ENCODE peak calls at places on chromosomes 6 and 20, in five cellular contexts. A is adrenal gland, L is breast epithelium, Z is upper lobe of right lung, P is mucosa of descending colon. T is an unnamed sample. For H3K4me1, the result is how much of the 10 kb centered on the place peaks cover.

GRCh38 chr6:5905431-5906339 is 101.0 kb downstream of the NRN1 start:
- DNase-seq in P (peak), L (peak), A (peak), Z (no peak), T (no peak)

GRCh38 chr6:1815827-1816452 is 206.2 kb downstream of the FOXC1 start:
- DNase-seq in P (no peak), Z (no peak), A (no peak), L (no peak), T (no peak)

GRCh38 chr6:105192707-105193465 is 13.1 kb upstream of the POPDC3 start:
- DNase-seq in Z (no peak), P (no peak), L (no peak), A (no peak), T (no peak)

GRCh38 chr20:62233684-62234083 is 4.6 kb upstream of the OSBPL2 start:
- DNase-seq in L (no peak), P (no peak), Z (no peak), A (no peak), T (no peak)

GRCh38 chr20:44335675-44336074 is 1.2 kb upstream of the R3HDML start:
- DNase-seq in P (no peak), A (no peak), L (no peak), Z (peak), T (no peak)

GRCh38 chr6:106244521-106244920 is 81.0 kb downstream of the ATG5 start:
- DNase-seq in P (no peak), A (no peak), L (no peak), Z (no peak), T (no peak)

GRCh38 chr6:747006-747405 is 54.1 kb upstream of the EXOC2 start:
- DNase-seq in Z (no peak), L (no peak), A (no peak), P (no peak), T (no peak)

GRCh38 chr6:89575562-89575960 is 63.0 kb downstream of the LYRM2 start:
- DNase-seq in P (no peak), A (no peak), L (no peak), Z (no peak), T (no peak)

GRCh38 chr6:7262746-7263335 is 50.2 kb downstream of the SSR1 start:
- DNase-seq in L (no peak), P (no peak), A (peak), Z (no peak), T (no peak)

GRCh38 chr20:12166053-12166717 is 248.5 kb downstream of the BTBD3 start:
- DNase-seq in A (peak), Z (no peak), L (peak), P (no peak), T (no peak)

GRCh38 chr6:152124432-152125074 is 317.1 kb downstream of the ESR1 start:
- DNase-seq in Z (no peak), P (no peak), A (no peak), L (no peak), T (peak)

GRCh38 chr20:64069614-64070243 is 6.7 kb downstream of the TCEA2 start:
- DNase-seq in L (no peak), P (no peak), Z (no peak), A (no peak), T (no peak)

GRCh38 chr20:20009784-20010253 is 7.3 kb upstream of the NAA20 start:
- DNase-seq in A (no peak), Z (no peak), P (no peak), L (no peak), T (no peak)

GRCh38 chr6:1062786-1063545 is 248.9 kb upstream of the FOXQ1 start:
- DNase-seq in Z (no peak), L (no peak), P (no peak), A (no peak), T (no peak)

GRCh38 chr20:23159256-23159922 is 73.3 kb upstream of the CD93 start:
- DNase-seq in P (no peak), Z (no peak), L (no peak), A (no peak), T (no peak)

GRCh38 chr6:20159781-20160540 is 52.3 kb downstream of the MBOAT1 start:
- DNase-seq in Z (no peak), P (no peak), A (no peak), L (no peak), T (no peak)

GRCh38 chr6:22043284-22043962 is 253.4 kb downstream of the PRL start:
- DNase-seq in Z (no peak), A (peak), L (no peak), P (no peak), T (no peak)

DNA sequence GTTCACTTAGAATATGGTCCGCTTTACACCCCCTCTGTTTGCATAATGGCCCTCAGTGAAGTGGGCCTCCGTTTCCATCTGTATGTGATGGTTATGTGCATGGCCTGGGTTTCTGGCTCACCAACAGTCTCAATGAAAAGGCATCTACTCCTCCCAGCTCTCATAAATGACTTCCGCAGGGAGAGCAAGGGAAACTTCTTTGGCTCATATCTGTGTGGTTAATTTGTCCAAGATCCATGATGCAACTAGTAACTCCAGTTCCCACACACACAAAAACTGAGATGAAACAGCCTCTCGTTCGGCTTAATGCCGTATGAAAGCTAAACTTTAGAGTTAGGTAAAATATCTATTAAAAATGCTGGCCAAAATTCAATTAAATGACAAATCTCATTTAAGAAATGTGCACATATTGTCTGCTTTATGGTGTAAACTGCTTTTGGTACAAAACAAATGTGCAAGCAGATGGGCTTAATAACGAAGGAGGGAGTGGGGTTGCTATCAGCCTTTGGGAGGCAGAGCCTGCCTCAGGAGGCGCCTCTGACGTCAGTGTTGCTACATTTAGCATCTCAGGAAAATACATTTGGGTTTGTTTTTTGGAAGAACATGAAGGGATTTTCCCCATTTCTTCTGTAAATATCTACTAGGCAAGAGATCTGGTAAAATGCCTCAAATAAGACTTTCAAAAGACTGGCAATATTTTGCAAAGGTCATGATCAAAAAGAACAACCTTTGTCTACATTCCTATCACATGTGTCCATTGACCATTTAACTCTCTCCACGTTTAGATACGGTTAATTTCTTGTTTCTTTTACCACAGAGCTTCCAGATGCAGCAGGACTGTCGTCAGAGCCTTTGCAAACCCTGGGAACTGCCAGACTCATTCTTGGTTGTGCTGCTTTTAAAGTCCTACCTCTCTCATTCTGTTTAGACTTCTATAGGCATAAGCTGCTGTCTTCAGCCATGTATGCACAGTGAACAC is 96.8 kb downstream of the ARMC2 start:
- DNase-seq in L (no peak), P (no peak), Z (no peak), A (peak), T (peak)
- H3K4me1 ChIP-seq in L (under half), P (under half), Z (half or more), A (half or more), T (under half)

DNA sequence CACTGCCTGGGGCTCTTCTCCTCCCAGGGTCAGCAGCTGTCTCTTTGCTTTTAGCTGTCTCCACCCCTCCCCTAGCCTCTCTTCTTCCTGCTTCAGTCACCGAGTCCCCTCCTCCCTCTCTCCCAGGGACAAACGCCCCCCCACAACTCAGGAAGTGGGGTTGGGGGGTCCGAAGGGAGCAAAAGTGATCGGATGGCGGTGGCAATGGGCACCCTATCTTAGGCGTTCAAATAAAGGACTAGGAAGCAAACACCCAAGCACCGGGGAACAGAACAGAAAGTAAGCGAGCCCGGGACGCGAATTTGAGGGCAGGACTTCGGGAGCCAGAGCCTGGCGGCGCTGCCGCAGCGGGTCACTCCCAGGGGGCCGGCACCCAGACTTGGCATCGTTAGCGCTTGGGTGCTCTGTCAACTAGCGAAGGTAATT is 951 bp upstream of the ITPR3 start:
- DNase-seq in Z (peak), L (no peak), A (peak), P (peak), T (peak)
- H3K4me1 ChIP-seq in Z (under half), L (under half), A (under half), P (under half), T (under half)

DNA sequence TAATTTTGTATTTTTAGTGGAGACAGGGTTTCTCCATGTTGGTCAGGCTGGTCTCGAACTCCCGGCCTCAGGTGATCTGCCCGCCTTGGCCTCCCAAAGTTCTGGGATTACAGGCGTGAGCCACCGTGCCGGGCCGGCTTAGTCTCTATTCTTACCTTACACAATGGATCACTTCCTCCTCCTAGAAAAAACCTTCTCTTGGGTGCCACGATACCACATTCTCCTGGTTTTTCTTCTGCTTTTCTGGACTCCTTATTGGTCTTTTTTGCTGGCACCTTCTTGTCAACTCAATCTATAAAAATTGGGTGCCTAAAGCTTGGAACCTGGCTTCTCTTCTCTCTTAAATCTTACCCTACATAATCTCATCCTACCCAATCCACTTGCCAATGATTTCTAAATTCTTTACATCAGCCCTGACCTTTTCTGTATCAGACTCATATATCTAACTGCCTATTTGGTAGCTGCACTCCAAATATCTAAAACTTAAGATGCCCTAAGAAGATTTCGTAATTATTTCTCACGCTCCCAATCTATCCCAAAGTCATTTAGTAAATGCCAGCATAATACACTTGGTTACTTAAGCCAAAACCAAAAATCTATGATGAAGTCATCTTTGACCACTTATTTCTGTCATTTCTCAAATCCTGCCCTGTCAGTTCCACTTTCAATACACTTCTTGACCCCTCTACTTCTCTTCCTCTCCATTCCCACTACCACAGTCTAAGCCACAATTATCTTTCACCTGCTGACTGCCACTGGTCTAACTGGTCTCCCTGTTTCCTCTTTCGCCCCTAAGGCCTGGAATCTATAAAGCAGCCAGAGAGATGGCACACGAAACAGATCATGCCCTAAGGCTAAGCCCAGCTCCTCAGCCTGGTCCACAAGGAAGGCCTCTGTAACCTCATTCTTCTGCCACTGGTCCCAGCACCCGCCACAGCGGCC is 43.2 kb downstream of the ELMO2 start:
- DNase-seq in Z (no peak), P (no peak), L (no peak), A (no peak), T (no peak)
- H3K4me1 ChIP-seq in Z (under half), P (under half), L (under half), A (under half), T (under half)

GRCh38 chr6:46044876-46045617 is 29.4 kb upstream of the CLIC5 start:
- DNase-seq in Z (no peak), L (peak), P (no peak), A (peak), T (no peak)

GRCh38 chr6:46042355-46042999 is 26.8 kb upstream of the CLIC5 start:
- DNase-seq in Z (no peak), P (peak), L (no peak), A (peak), T (no peak)

GRCh38 chr6:46048646-46049297 is 33.1 kb upstream of the CLIC5 start:
- DNase-seq in L (no peak), A (no peak), P (no peak), Z (no peak), T (no peak)

GRCh38 chr6:46050845-46051405 is 35.3 kb upstream of the CLIC5 start:
- DNase-seq in A (no peak), Z (no peak), L (no peak), P (no peak), T (no peak)

GRCh38 chr6:46046558-46047169 is 31.0 kb upstream of the CLIC5 start:
- DNase-seq in Z (no peak), L (no peak), A (no peak), P (no peak), T (no peak)
- H3K4me1 ChIP-seq in Z (under half), L (under half), A (under half), P (under half), T (under half)

DNA sequence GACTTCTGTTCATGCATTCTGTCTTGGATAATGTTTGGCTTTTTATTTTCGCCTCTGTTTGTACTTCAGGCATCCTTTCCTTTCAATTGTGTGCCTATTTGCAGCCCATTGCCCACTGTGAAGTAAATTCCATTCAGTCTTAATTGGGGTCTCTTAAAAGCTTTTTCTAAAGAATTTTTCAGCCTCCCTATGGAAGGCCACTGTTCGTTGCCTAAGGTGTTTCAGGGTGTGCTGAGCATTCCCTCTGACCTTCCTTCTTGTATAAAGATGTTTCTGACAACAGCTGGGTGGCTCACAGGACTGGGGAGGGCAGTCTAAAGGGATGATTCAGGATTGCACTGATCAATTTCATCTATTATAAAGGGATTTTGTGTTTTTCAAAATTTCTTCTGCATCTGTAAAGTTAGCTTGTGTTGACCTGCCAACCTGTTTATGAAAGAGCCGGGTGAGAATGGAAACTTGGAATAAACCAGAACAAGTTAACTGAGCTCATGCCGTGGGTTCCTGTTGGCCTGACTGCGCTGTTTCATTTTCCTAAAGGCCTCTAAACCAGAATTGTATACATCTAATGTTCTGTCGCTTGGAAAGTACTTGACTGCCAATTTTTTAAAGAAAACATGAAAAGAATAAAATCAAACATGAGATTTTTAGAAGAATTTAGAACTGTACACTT is 14.3 kb downstream of the PHACTR2 start:
- DNase-seq in P (no peak), A (no peak), L (no peak), Z (no peak), T (no peak)
- H3K4me1 ChIP-seq in P (under half), A (half or more), L (under half), Z (half or more), T (under half)

GRCh38 chr6:92684386-92684785 is 735.0 kb downstream of the EPHA7 start:
- DNase-seq in A (no peak), L (no peak), Z (no peak), P (no peak), T (no peak)
- H3K4me1 ChIP-seq in A (under half), L (under half), Z (under half), P (under half), T (under half)

DNA sequence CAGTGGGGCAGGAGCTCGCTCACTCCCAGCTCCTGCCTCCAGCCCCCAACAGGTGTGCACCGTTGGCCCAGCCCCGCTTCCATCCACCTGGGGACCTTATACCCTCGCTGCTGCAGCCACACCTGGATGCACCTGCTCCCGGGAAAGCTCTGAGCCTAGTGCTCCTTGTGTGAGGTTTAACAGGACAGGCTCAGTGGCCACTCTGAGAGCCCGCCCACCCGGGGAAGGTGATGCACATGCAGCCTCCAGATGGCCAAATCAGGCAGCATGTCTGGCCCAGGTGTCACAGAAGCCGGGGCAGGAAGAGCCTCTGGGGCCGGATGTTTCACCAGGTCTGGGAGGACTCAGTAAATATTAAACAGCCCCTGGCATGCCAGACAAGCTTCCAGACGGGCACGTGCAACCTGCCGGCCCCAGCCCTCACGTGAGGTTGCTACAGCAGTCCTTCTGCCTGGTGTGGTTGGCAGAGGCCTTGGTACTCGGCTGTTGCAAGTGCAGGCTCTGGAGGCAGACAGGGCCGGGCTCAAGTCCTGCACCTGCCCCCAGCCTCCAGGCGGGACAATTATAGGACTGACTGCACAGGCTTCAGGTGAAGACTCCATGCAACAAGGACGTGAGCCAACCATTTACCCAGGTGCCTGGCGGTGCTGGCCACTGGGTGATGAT is 66.9 kb downstream of the RIPOR3 start:
- DNase-seq in Z (peak), A (no peak), P (no peak), L (peak), T (peak)
- H3K4me1 ChIP-seq in Z (under half), A (under half), P (under half), L (under half), T (under half)

GRCh38 chr6:109292983-109293586 is 89.2 kb downstream of the CD164 start:
- DNase-seq in Z (no peak), L (no peak), P (no peak), A (no peak), T (no peak)
- H3K4me1 ChIP-seq in Z (under half), L (under half), P (under half), A (under half), T (under half)

GRCh38 chr20:51424270-51425041 is 118.1 kb downstream of the NFATC2 start:
- DNase-seq in L (no peak), A (no peak), P (no peak), Z (no peak), T (no peak)

GRCh38 chr20:51425347-51426106 is 117.0 kb downstream of the NFATC2 start:
- DNase-seq in L (no peak), Z (no peak), A (no peak), P (no peak), T (no peak)

GRCh38 chr20:51422912-51423667 is 119.4 kb downstream of the NFATC2 start:
- DNase-seq in A (no peak), Z (no peak), L (no peak), P (no peak), T (no peak)

GRCh38 chr20:51420805-51421204 is 121.7 kb downstream of the NFATC2 start:
- DNase-seq in L (no peak), Z (no peak), P (no peak), A (no peak), T (no peak)

DNA sequence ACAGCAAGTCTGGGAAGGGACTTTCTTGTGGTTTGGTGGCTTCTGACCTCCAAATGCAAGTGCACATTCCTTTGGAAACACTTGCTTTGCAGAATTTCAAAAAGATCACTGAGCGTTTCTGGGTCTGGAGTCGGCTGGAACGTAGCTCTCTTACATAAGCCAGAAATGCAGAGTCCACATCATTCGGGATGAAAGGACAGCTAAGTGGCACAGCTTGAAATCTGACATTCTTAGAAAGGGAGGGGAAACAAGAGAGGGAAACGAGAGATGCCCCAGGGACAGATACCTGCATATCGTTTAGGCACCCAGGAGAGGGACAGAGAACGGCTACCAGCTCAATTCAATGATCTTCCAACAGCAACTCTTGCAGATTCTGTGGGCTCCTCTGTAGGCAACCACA is 118.7 kb downstream of the NFATC2 start:
- DNase-seq in A (no peak), Z (no peak), L (no peak), P (no peak), T (no peak)
- H3K4me1 ChIP-seq in A (under half), Z (under half), L (under half), P (under half), T (under half)

T was measured in prostate gland.